ENCODE peak calls at places on chromosomes 7 and 10, in eight cellular contexts. O is NCI-H748 treated with DMSO at 0.1 percent for 48 hours; B is NCI-H345; L is T-helper 9 cell; C is T-helper 22 cell; X is ACHN; Q is stimulated activated CD4-positive, alpha-beta T cell treated with anti-CD3 and anti-CD28 coated beads, Interleukin-2, amount 100 ng/mL, for 48 hours; A is HS-5. D is an unnamed sample.

GRCh38 chr7:131219277-131220041 is 108.2 kb upstream of the MKLN1 start:
- DNase-seq in B (no peak), X (no peak), C (no peak), L (no peak), O (no peak), A (no peak), Q (no peak), D (no peak)

GRCh38 chr7:1974714-1975113 is 258.0 kb downstream of the MAD1L1 start:
- DNase-seq in O (no peak), X (no peak), C (no peak), A (no peak), L (no peak), B (no peak), Q (no peak), D (no peak)

GRCh38 chr7:4633012-4633411 is 49.1 kb upstream of the FOXK1 start:
- DNase-seq in C (no peak), X (peak), L (no peak), B (no peak), Q (no peak), O (no peak), A (no peak), D (peak)

GRCh38 chr10:8173866-8174243 is 119.4 kb downstream of the GATA3 start:
- DNase-seq in Q (no peak), L (no peak), C (no peak), X (no peak), B (no peak), O (no peak), A (no peak), D (no peak)

GRCh38 chr7:52030722-52031121 is 714.1 kb upstream of the COBL start:
- DNase-seq in L (no peak), X (no peak), Q (no peak), C (no peak), O (no peak), B (no peak), A (no peak), D (no peak)

GRCh38 chr10:43411536-43411935 is 2.5 kb upstream of the HNRNPF start:
- DNase-seq in B (no peak), A (no peak), C (no peak), X (no peak), O (no peak), Q (no peak), L (no peak), D (no peak)

GRCh38 chr10:86269332-86269731 is 97.3 kb downstream of the GRID1 start:
- DNase-seq in A (no peak), C (no peak), Q (no peak), O (no peak), L (no peak), B (no peak), X (no peak), D (no peak)

GRCh38 chr10:103554488-103555320 is 61.2 kb downstream of the NEURL1 start:
- DNase-seq in O (peak), L (no peak), Q (no peak), A (no peak), B (peak), X (no peak), C (no peak), D (peak)

GRCh38 chr7:24029068-24029467 is 254.9 kb upstream of the NPY start:
- DNase-seq in Q (no peak), B (no peak), L (no peak), O (no peak), A (no peak), C (no peak), X (no peak), D (no peak)

GRCh38 chr7:84070770-84071169 is 123.8 kb downstream of the SEMA3A start:
- DNase-seq in Q (no peak), A (no peak), X (no peak), B (no peak), O (no peak), C (no peak), L (no peak), D (no peak)

GRCh38 chr10:61628875-61629513 is 33.7 kb upstream of the CABCOCO1 start:
- DNase-seq in L (no peak), A (peak), C (no peak), X (peak), Q (no peak), O (no peak), B (no peak), D (peak)

GRCh38 chr7:85111761-85112160 is 75.1 kb downstream of the SEMA3D start:
- DNase-seq in L (no peak), A (no peak), X (no peak), Q (no peak), O (no peak), C (no peak), B (no peak), D (no peak)

GRCh38 chr10:11080564-11080984 is 62.9 kb downstream of the CELF2 start:
- DNase-seq in C (no peak), A (no peak), O (no peak), L (no peak), X (no peak), B (no peak), Q (no peak), D (no peak)

GRCh38 chr10:106680061-106680460 is 484.4 kb downstream of the SORCS1 start:
- DNase-seq in Q (no peak), C (no peak), A (no peak), L (no peak), O (no peak), B (no peak), X (no peak), D (no peak)

GRCh38 chr7:98232799-98233198 is 19.2 kb downstream of the TECPR1 start:
- DNase-seq in O (no peak), C (no peak), A (no peak), Q (no peak), X (no peak), L (no peak), B (no peak), D (no peak)

GRCh38 chr7:33536398-33536797 is 368.9 kb upstream of the BMPER start:
- DNase-seq in Q (no peak), A (no peak), B (no peak), X (no peak), L (no peak), O (no peak), C (no peak), D (no peak)

GRCh38 chr7:41565655-41566054 is 137.2 kb downstream of the INHBA start:
- DNase-seq in B (no peak), O (no peak), L (no peak), X (no peak), A (no peak), C (no peak), Q (no peak), D (no peak)

GRCh38 chr7:77954773-77955562 is 156.4 kb downstream of the PHTF2 start:
- DNase-seq in L (no peak), Q (no peak), C (no peak), O (no peak), A (no peak), B (no peak), X (no peak), D (no peak)

GRCh38 chr10:70232155-70232858 is 922 bp downstream of the PPA1 start:
- DNase-seq in A (no peak), L (peak), X (peak), B (peak), Q (peak), C (peak), O (no peak), D (peak)

GRCh38 chr10:77287647-77288120 is 349.9 kb downstream of the KCNMA1 start:
- DNase-seq in L (no peak), C (no peak), X (no peak), B (no peak), Q (no peak), A (no peak), O (peak), D (peak)

GRCh38 chr10:27744478-27745379 is 890 bp downstream of the MKX start:
- DNase-seq in X (peak), O (no peak), A (no peak), L (no peak), C (no peak), Q (no peak), B (no peak), D (peak)